ENCODE peak calls at places on chromosomes 5 and 9, in eight cellular contexts. W, A, Y, X, J, M, F and Z are unnamed samples.

GRCh38 chr5:56575821-56576220 is 239.5 kb upstream of the MAP3K1 start:
- DNase-seq in W (no peak), A (no peak), Y (no peak), X (no peak), J (no peak), M (no peak), F (no peak), Z (no peak)

GRCh38 chr9:69149321-69149807 is 24.7 kb upstream of the TJP2 start:
- DNase-seq in W (peak; percentile 96), A (no peak), Y (no peak), X (no peak), J (no peak), M (no peak), F (no peak), Z (no peak)

GRCh38 chr5:134000116-134000515 is 4.7 kb downstream of the VDAC1 start:
- DNase-seq in W (no peak), A (no peak), Y (no peak), X (no peak), J (no peak), M (peak; percentile 75), F (no peak), Z (no peak)

GRCh38 chr5:122078116-122078865 is at the start of gene LOX:
- DNase-seq in W (peak; percentile 87), A (no peak), Y (peak; percentile 86), X (no peak), J (no peak), M (peak; percentile 19), F (peak; percentile 42), Z (no peak)

GRCh38 chr5:102421647-102422046 is 77.2 kb downstream of the SLCO6A1 start:
- DNase-seq in W (no peak), A (no peak), Y (no peak), X (no peak), J (no peak), M (no peak), F (no peak), Z (no peak)

GRCh38 chr9:116749176-116749575 is 62.1 kb downstream of the TRIM32 start:
- DNase-seq in W (no peak), A (no peak), Y (no peak), X (no peak), J (no peak), M (no peak), F (no peak), Z (no peak)

GRCh38 chr5:3905521-3905920 is 309.9 kb downstream of the IRX1 start:
- DNase-seq in W (no peak), A (no peak), Y (no peak), X (no peak), J (no peak), M (no peak), F (no peak), Z (peak; percentile 54)

GRCh38 chr5:1975406-1975715 is 92.6 kb upstream of the IRX4 start:
- DNase-seq in W (no peak), A (no peak), Y (no peak), X (no peak), J (no peak), M (peak; percentile 46), F (peak; percentile 29), Z (no peak)

GRCh38 chr5:134879456-134879855 is 5.3 kb downstream of the TXNDC15 start:
- DNase-seq in W (no peak), A (no peak), Y (no peak), X (no peak), J (no peak), M (no peak), F (peak; percentile 36), Z (no peak)

GRCh38 chr9:99373912-99374311 is 151.8 kb downstream of the SEC61B start:
- DNase-seq in W (no peak), A (no peak), Y (no peak), X (no peak), J (no peak), M (no peak), F (no peak), Z (no peak)

GRCh38 chr5:19920761-19921160 is 67.2 kb downstream of the CDH18 start:
- DNase-seq in W (no peak), A (no peak), Y (no peak), X (no peak), J (no peak), M (no peak), F (no peak), Z (no peak)

GRCh38 chr5:21680196-21680595 is 1172.9 kb downstream of the CDH12 start:
- DNase-seq in W (peak; percentile 73), A (no peak), Y (no peak), X (no peak), J (no peak), M (no peak), F (no peak), Z (no peak)

GRCh38 chr9:124262596-124263045 is 4.9 kb downstream of the NEK6 start:
- DNase-seq in W (no peak), A (no peak), Y (no peak), X (no peak), J (peak; percentile 65), M (no peak), F (no peak), Z (no peak)
- H3K4me1 ChIP-seq in W (peaks cover 68% of the 10 kb centered on the region), A (peaks cover 93% of the 10 kb centered on the region), Y (peaks cover 3% of the 10 kb centered on the region), X (peaks cover 12% of the 10 kb centered on the region), J (peaks cover 80% of the 10 kb centered on the region), M (peaks cover 3% of the 10 kb centered on the region), F (peaks cover 66% of the 10 kb centered on the region), Z (peaks cover 85% of the 10 kb centered on the region)

GRCh38 chr5:168055982-168056381 is 235.5 kb upstream of the WWC1 start:
- DNase-seq in W (no peak), A (no peak), Y (no peak), X (no peak), J (no peak), M (no peak), F (no peak), Z (no peak)
- H3K4me1 ChIP-seq in W (no peaks in the 10 kb centered on the region), A (no peaks in the 10 kb centered on the region), Y (no peaks in the 10 kb centered on the region), X (no peaks in the 10 kb centered on the region), J (no peaks in the 10 kb centered on the region), M (no peaks in the 10 kb centered on the region), F (no peaks in the 10 kb centered on the region), Z (no peaks in the 10 kb centered on the region)

GRCh38 chr5:96975656-96976055 is 39.8 kb downstream of the LNPEP start:
- DNase-seq in W (no peak), A (no peak), Y (no peak), X (no peak), J (no peak), M (no peak), F (no peak), Z (no peak)

GRCh38 chr5:96977228-96977627 is 41.3 kb downstream of the LNPEP start:
- DNase-seq in W (no peak), A (no peak), Y (no peak), X (no peak), J (no peak), M (no peak), F (no peak), Z (no peak)

GRCh38 chr5:96969401-96969800 is 33.5 kb downstream of the LNPEP start:
- DNase-seq in W (no peak), A (no peak), Y (no peak), X (no peak), J (no peak), M (no peak), F (no peak), Z (no peak)

GRCh38 chr5:96972599-96973334 is 36.9 kb downstream of the LNPEP start:
- DNase-seq in W (no peak), A (peak; percentile 64), Y (no peak), X (no peak), J (no peak), M (no peak), F (no peak), Z (no peak)

DNA sequence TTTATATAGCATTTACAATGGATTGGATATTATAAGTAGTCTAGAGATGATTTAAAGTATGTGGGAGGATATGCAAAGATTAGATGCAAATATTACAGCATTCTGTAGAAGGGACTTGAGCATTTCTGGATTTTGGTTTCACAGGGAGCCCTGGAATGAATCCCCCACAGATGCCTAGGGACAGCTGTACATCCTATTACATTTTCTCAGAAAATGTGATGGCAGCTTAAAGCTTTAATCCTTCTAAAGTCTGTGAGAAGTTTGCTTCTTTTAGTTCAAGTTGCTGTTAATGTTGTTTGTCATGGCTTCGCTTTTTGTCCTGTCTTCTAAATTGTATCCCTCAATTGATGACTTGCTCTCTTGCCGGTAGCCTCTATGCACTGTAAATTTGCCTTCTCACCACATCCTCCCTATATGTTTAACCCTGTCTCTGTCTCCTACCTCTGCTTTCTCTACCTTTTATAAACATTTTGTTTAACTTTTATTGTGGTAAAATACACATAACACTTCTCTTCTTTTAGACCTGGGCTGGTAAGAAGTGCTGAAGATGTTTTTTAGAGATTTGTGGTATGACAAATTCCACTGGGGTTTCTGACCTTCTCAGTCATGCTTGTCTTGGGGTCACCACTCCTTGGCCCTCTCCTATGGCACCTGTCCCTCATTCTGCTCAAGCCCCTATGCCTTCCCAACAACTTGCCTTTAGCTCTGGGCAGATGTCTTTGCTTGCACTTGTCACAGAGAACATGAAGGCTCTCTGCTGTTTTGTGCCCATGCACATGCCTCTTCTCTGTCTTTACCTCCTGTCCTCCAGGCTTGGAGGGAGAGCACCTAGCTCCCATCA is 37.9 kb downstream of the LNPEP start:
- DNase-seq in W (no peak), A (peak; percentile 18), Y (no peak), X (no peak), J (no peak), M (no peak), F (no peak), Z (no peak)
- H3K4me1 ChIP-seq in W (peaks cover 5% of the 10 kb centered on the region), A (peaks cover 72% of the 10 kb centered on the region), Y (peaks cover 11% of the 10 kb centered on the region), X (peaks cover 51% of the 10 kb centered on the region), J (peaks cover 74% of the 10 kb centered on the region), M (no peaks in the 10 kb centered on the region), F (peaks cover 7% of the 10 kb centered on the region), Z (peaks cover 26% of the 10 kb centered on the region)

DNA sequence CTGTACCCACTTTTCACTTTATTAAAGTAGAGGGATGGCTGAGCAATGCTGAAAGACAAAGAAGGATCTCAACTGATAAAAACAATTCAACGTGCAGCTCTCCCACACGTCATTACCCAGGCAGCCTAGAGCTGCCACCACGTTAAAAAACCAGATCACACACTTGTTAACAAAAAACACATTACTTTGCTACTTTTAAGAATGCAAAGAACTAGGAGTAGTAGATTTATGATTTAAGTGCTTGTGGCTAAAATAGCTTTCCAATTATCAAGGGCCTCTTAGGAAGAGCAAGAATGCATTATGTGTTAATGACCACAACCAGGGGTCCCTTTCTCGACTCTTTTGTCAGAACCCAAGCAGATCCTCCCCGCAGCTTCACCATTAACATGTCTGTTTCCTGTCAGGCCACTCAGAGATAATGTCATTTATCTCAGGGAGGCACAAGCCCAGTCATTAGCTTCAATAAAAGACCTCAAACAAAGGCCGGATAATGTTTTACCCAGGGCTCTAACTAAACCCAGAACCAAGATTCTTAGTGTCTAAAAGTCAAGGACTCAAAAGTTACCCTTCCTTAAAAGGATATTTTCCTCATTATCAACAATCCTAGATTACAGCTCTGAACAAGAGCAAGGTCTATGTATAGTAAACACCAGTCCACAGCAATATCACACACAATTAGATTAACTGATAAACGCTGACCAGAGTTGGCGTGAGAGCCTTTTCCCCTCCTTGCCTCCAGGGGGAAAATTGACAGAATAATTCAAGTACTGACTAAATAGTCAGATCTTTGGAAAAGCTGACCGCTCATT is 7.5 kb downstream of the ZNF608 start:
- DNase-seq in W (no peak), A (peak; percentile 43), Y (no peak), X (no peak), J (no peak), M (peak; percentile 66), F (no peak), Z (no peak)
- H3K4me1 ChIP-seq in W (peaks cover 26% of the 10 kb centered on the region), A (peaks cover 79% of the 10 kb centered on the region), Y (no peaks in the 10 kb centered on the region), X (no peaks in the 10 kb centered on the region), J (peaks cover 92% of the 10 kb centered on the region), M (peaks cover 6% of the 10 kb centered on the region), F (peaks cover 57% of the 10 kb centered on the region), Z (peaks cover 77% of the 10 kb centered on the region)

GRCh38 chr9:95459218-95459617 is 57.6 kb downstream of the PTCH1 start:
- DNase-seq in W (no peak), A (no peak), Y (no peak), X (no peak), J (no peak), M (no peak), F (no peak), Z (no peak)
- H3K4me1 ChIP-seq in W (peaks cover 9% of the 10 kb centered on the region), A (peaks cover 33% of the 10 kb centered on the region), Y (no peaks in the 10 kb centered on the region), X (peaks cover 23% of the 10 kb centered on the region), J (peaks cover 25% of the 10 kb centered on the region), M (no peaks in the 10 kb centered on the region), F (peaks cover 11% of the 10 kb centered on the region), Z (peaks cover 19% of the 10 kb centered on the region)

GRCh38 chr9:131736440-131736839 is 3.4 kb downstream of the RAPGEF1 start:
- DNase-seq in W (peak; percentile 51), A (peak; percentile 57), Y (no peak), X (no peak), J (no peak), M (no peak), F (no peak), Z (no peak)
- H3K4me1 ChIP-seq in W (peaks cover 67% of the 10 kb centered on the region), A (peaks cover 69% of the 10 kb centered on the region), Y (peaks cover 8% of the 10 kb centered on the region), X (peaks cover 80% of the 10 kb centered on the region), J (peaks cover 19% of the 10 kb centered on the region), M (peaks cover 18% of the 10 kb centered on the region), F (peaks cover 63% of the 10 kb centered on the region), Z (peaks cover 80% of the 10 kb centered on the region)